ENCODE peak calls at places on chromosomes 6 and 20, in four cellular contexts. B is HepG2, Q is HCT116, O is K562. C is an unnamed sample.

GRCh38 chr6:1103945-1104623 is 207.8 kb upstream of the FOXQ1 start:
- DNase-seq in Q (no peak), O (no peak), B (no peak), C (no peak)

GRCh38 chr6:159931112-159931511 is 37.8 kb upstream of the IGF2R start:
- DNase-seq in Q (no peak), B (no peak), O (no peak), C (no peak)

GRCh38 chr6:139369568-139370046 is 4.8 kb downstream of the CITED2 start:
- DNase-seq in O (peak; percentile 64), Q (no peak), B (peak; percentile 48), C (peak; percentile 54)

GRCh38 chr20:2688041-2688591 is 4.5 kb upstream of the EBF4 start:
- DNase-seq in Q (peak; percentile 15), B (no peak), O (peak; percentile 77), C (peak; percentile 76)

GRCh38 chr6:150930816-150931215 is 65.3 kb downstream of the MTHFD1L start:
- DNase-seq in Q (no peak), O (no peak), B (no peak), C (no peak)

GRCh38 chr6:158283304-158284005 is 28.8 kb upstream of the TULP4 start:
- DNase-seq in Q (no peak), B (no peak), O (no peak), C (no peak)

GRCh38 chr6:142946924-142947701 is 2.1 kb upstream of the HIVEP2 start:
- DNase-seq in O (peak; percentile 48), Q (no peak), B (peak; percentile 67), C (peak; percentile 86)

GRCh38 chr6:72286911-72287311 is 335.0 kb upstream of the KCNQ5 start:
- DNase-seq in O (no peak), Q (no peak), B (no peak), C (no peak)

GRCh38 chr6:158972241-158973233 is 27.5 kb downstream of the RSPH3 start:
- DNase-seq in O (peak; percentile 71), Q (peak; percentile 55), B (peak; percentile 47), C (peak; percentile 47)

GRCh38 chr6:70241031-70241430 is 61.9 kb downstream of the COL9A1 start:
- DNase-seq in O (no peak), B (no peak), Q (no peak), C (no peak)

GRCh38 chr20:59790388-59790787 is 143.0 kb downstream of the SYCP2 start:
- DNase-seq in Q (no peak), O (no peak), B (no peak), C (no peak)

GRCh38 chr6:107152633-107153032 is 37.3 kb upstream of the BEND3 start:
- DNase-seq in Q (no peak), B (peak; percentile 87), O (no peak), C (no peak)

GRCh38 chr6:169957351-169957963 is 206.0 kb downstream of the ERMARD start:
- DNase-seq in B (no peak), Q (no peak), O (no peak), C (peak; percentile 20)

GRCh38 chr6:35092362-35093117 is 48.6 kb downstream of the TCP11 start:
- DNase-seq in Q (no peak), B (no peak), O (no peak), C (peak; percentile 7)

GRCh38 chr6:44631968-44632367 is 244.5 kb downstream of the CDC5L start:
- DNase-seq in B (no peak), Q (no peak), O (no peak), C (no peak)

GRCh38 chr6:111674413-111674812 is 68.7 kb upstream of the TRAF3IP2 start:
- DNase-seq in B (no peak), O (no peak), Q (no peak), C (no peak)

GRCh38 chr20:24402234-24402633 is 67.2 kb upstream of the SYNDIG1 start:
- DNase-seq in O (no peak), Q (no peak), B (no peak), C (no peak)

GRCh38 chr6:41426888-41427641 is 91.7 kb downstream of the NCR2 start:
- DNase-seq in B (no peak), O (no peak), Q (no peak), C (no peak)

GRCh38 chr6:156803353-156803752 is 26.2 kb downstream of the ARID1B start:
- DNase-seq in O (no peak), Q (no peak), B (no peak), C (no peak)

GRCh38 chr6:87210979-87211378 is 55.6 kb downstream of the ZNF292 start:
- DNase-seq in O (no peak), Q (no peak), B (no peak), C (no peak)

GRCh38 chr20:41142914-41143313 is 5.6 kb downstream of the PLCG1 start:
- DNase-seq in O (peak; percentile 20), Q (no peak), B (no peak), C (no peak)

GRCh38 chr20:49594143-49594928 is 26.4 kb upstream of the PTGIS start:
- DNase-seq in Q (no peak), B (no peak), O (no peak), C (no peak)

GRCh38 chr20:62815066-62815991 is 1.5 kb upstream of the COL9A3 start:
- DNase-seq in O (peak; percentile 55), Q (no peak), B (peak; percentile 92), C (peak; percentile 52)

GRCh38 chr6:82612475-82612874 is 248.9 kb downstream of the TPBG start:
- DNase-seq in Q (no peak), O (no peak), B (no peak), C (no peak)

GRCh38 chr6:160172704-160173103 is 51.1 kb downstream of the SLC22A1 start:
- DNase-seq in B (no peak), Q (no peak), O (no peak), C (no peak)

GRCh38 chr20:64177787-64178186 is 13.5 kb downstream of the MYT1 start:
- DNase-seq in Q (no peak), O (no peak), B (no peak), C (no peak)

GRCh38 chr6:127900935-127901334 is at the start of gene THEMIS:
- DNase-seq in B (no peak), O (no peak), Q (no peak), C (no peak)

GRCh38 chr6:109713097-109713496 is 22.0 kb downstream of the FIG4 start:
- DNase-seq in O (no peak), Q (no peak), B (no peak), C (no peak)

GRCh38 chr6:156410649-156411048 is 366.5 kb upstream of the ARID1B start:
- DNase-seq in B (no peak), O (no peak), Q (no peak), C (no peak)

GRCh38 chr6:11368760-11369159 is 136.3 kb upstream of the NEDD9 start:
- DNase-seq in B (no peak), O (no peak), Q (no peak), C (no peak)

GRCh38 chr6:118709859-118710350 is 58.5 kb upstream of the CEP85L start:
- DNase-seq in Q (no peak), B (no peak), O (peak; percentile 92), C (no peak)

GRCh38 chr6:118710616-118711015 is 59.2 kb upstream of the CEP85L start:
- DNase-seq in Q (no peak), B (no peak), O (no peak), C (no peak)

GRCh38 chr6:118708055-118708454 is 56.7 kb upstream of the CEP85L start:
- DNase-seq in Q (no peak), B (no peak), O (peak; percentile 64), C (no peak)

GRCh38 chr6:118706702-118707101 is 55.3 kb upstream of the CEP85L start:
- DNase-seq in O (no peak), Q (no peak), B (no peak), C (no peak)

DNA sequence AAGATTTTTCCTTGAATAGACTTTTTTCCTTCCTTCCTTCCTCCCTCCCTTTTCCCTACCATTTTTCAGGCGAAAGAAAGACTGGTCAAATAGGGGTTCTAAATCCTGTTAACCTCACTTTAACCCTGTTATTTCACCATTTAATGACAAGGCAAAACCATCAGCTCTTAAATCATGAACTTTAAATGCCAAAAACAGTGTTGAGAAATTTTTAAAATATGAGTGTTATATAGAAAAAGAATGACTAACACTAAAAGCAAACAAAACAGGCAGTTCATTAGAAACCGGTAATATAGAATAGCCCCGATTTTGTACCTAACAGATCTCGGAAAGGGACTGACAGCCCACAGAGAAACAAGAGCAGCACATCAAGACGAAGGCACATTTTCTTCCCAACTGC is 57.3 kb upstream of the CEP85L start:
- DNase-seq in Q (no peak), B (no peak), O (no peak), C (no peak)
- TF ChIP-seq ELF1 in Q (no peak), B (no peak), O (no peak), C (no peak)

GRCh38 chr6:125314019-125314581 is 12.3 kb upstream of the HDDC2 start:
- DNase-seq in O (peak; percentile 77), Q (peak; percentile 42), B (peak; percentile 53), C (peak; percentile 54)
- TF ChIP-seq ELF1 in O (no peak), Q (no peak), B (no peak), C (no peak)

GRCh38 chr6:26043389-26044139 is 43.7 kb upstream of the HFE start:
- DNase-seq in Q (no peak), B (peak; percentile 99), O (no peak), C (peak; percentile 78)

GRCh38 chr6:26044140-26045045 is 42.8 kb upstream of the HFE start:
- DNase-seq in B (peak; percentile 86), Q (no peak), O (no peak), C (no peak)

GRCh38 chr6:26048590-26048989 is 38.6 kb upstream of the HFE start:
- DNase-seq in O (no peak), B (no peak), Q (no peak), C (no peak)

GRCh38 chr6:26045939-26046368 is 41.3 kb upstream of the HFE start:
- DNase-seq in O (no peak), B (peak; percentile 70), Q (no peak), C (no peak)

GRCh38 chr6:26045046-26045938 is 41.9 kb upstream of the HFE start:
- DNase-seq in O (no peak), B (peak; percentile 99), Q (no peak), C (peak; percentile 77)
- TF ChIP-seq ELF1 in O (no peak), B (peak; percentile 83), Q (no peak), C (no peak)

GRCh38 chr20:58711266-58712051 is 18.9 kb downstream of the NPEPL1 start:
- DNase-seq in Q (no peak), B (no peak), O (no peak), C (peak; percentile 16)
- TF ChIP-seq ELF1 in Q (no peak), B (no peak), O (no peak), C (no peak)